ENCODE peak calls at places on chromosomes 16 and 17, in ten cellular contexts. K, T, F, U, N, B, E, Q, D and J are unnamed samples.

GRCh38 chr16:81524382-81524781 is 79.8 kb downstream of the CMIP start:
- DNase-seq in D (no peak), K (no peak), U (no peak), F (peak), E (no peak), N (peak), T (no peak), Q (no peak), B (no peak), J (no peak)

GRCh38 chr16:86951831-86952598 is 365.2 kb downstream of the C16orf95 start:
- DNase-seq in B (peak), N (no peak), F (no peak), K (no peak), Q (peak), E (no peak), T (peak), U (no peak), D (peak), J (peak)

GRCh38 chr17:4161179-4161559 is 18.2 kb downstream of the CYB5D2 start:
- DNase-seq in U (peak), F (peak), K (peak), N (no peak), T (peak), B (peak), E (peak), Q (peak), D (no peak), J (peak)

GRCh38 chr17:7774037-7774659 is 56.6 kb downstream of the DNAH2 start:
- DNase-seq in D (no peak), E (no peak), U (no peak), Q (peak), N (no peak), F (no peak), B (no peak), K (peak), T (peak), J (no peak)

GRCh38 chr16:71883849-71884638 is at the start of gene ZNF821:
- DNase-seq in T (peak), N (peak), Q (peak), B (peak), F (peak), D (peak), E (peak), K (peak), U (peak), J (peak)

GRCh38 chr16:87847785-87848675 is 21.3 kb downstream of the SLC7A5 start:
- DNase-seq in U (no peak), K (peak), F (no peak), Q (no peak), T (no peak), E (no peak), B (no peak), D (no peak), N (no peak), J (no peak)

GRCh38 chr17:7593296-7593695 is 3.4 kb upstream of the SOX15 start:
- DNase-seq in N (no peak), Q (no peak), D (no peak), K (no peak), E (no peak), F (no peak), T (no peak), B (no peak), U (no peak), J (no peak)

GRCh38 chr17:74865504-74866197 is 6.0 kb upstream of the GRIN2C start:
- DNase-seq in K (no peak), F (no peak), U (no peak), B (no peak), T (no peak), E (no peak), D (no peak), N (no peak), Q (no peak), J (no peak)

GRCh38 chr16:58336332-58337089 is 41.7 kb upstream of the PRSS54 start:
- DNase-seq in U (peak), D (peak), Q (peak), T (peak), E (peak), N (peak), K (peak), B (peak), F (peak), J (peak)

GRCh38 chr17:81928497-81929252 is 1.1 kb upstream of the MAFG start:
- DNase-seq in N (no peak), F (no peak), K (no peak), D (peak), Q (no peak), T (no peak), U (peak), E (no peak), B (no peak), J (peak)
- H3K27ac ChIP-seq in N (no peak), F (peak), K (peak), D (no peak), Q (no peak), T (no peak), U (peak), E (no peak), B (peak), J (peak)

GRCh38 chr17:43984521-43984920 is 19.9 kb upstream of the NAGS start:
- DNase-seq in Q (no peak), U (peak), B (no peak), E (no peak), T (no peak), N (no peak), F (no peak), D (no peak), K (no peak), J (no peak)

GRCh38 chr17:43983196-43983514 is 21.3 kb upstream of the NAGS start:
- DNase-seq in E (no peak), K (no peak), Q (no peak), D (no peak), T (no peak), B (no peak), F (no peak), U (no peak), N (no peak), J (no peak)

GRCh38 chr17:43982171-43982570 is 22.3 kb upstream of the NAGS start:
- DNase-seq in E (no peak), Q (no peak), K (no peak), F (no peak), N (no peak), U (no peak), B (no peak), T (no peak), D (no peak), J (no peak)

GRCh38 chr17:43986225-43986981 is 18.0 kb upstream of the NAGS start:
- DNase-seq in B (no peak), K (no peak), T (no peak), F (no peak), Q (no peak), D (no peak), U (no peak), N (no peak), E (no peak), J (no peak)

DNA sequence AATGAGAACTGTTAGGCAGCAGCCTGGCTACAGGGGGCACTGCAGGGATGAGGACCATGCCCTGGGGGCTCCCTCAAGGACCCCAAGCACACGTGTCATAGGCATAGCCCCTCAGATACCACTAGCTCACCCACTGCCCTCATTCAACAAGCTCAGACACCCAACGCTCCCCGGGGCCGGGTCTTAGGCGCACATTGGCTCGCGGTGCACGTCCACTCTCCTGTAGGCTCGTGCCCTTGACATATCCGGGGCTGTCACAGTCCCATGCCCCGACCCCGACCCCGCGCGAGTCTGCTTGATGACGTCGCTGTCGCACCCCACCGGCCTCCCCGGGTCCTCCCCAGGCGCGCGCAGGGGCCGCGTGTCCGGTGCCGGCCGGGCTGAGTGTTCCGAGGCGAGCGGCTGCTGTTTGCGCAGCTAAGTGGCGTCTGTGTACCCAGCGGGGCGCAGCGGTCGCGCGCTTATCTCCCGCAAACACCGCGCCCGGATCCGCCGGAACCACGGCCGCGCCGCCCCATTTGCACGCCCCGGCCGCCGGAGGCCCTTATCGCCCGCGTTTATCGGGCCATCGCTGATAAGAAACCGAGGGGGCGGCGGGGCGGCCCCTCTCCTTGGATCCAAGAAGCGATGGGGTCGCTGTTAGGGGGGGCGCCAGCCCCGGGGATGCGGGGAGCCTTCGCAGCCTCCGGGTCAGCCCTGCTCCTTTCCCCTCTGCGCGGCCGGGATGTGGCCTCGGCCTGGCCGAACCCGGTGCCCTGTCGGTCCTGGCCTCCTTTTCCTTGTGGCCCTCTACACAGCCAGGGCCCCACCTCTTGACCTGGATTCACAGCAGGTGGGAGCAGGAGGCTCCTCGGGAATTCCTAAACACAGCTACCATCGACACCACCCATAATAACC is 20.7 kb upstream of the NAGS start:
- DNase-seq in D (no peak), Q (no peak), K (peak), F (no peak), N (peak), E (no peak), U (peak), B (no peak), T (no peak), J (no peak)
- TF ChIP-seq CTCF in D (peak), Q (peak), K (no peak), F (no peak), N (peak), E (no peak), U (peak), B (peak), T (peak), J (no peak)

GRCh38 chr17:55360971-55361370 is 60.7 kb downstream of the MMD start:
- DNase-seq in F (no peak), E (no peak), Q (no peak), T (no peak), K (no peak), N (no peak), B (no peak), U (no peak), D (no peak), J (no peak)

GRCh38 chr17:55351027-55351625 is 70.5 kb downstream of the MMD start:
- DNase-seq in E (no peak), K (no peak), T (no peak), D (no peak), N (no peak), B (no peak), Q (no peak), U (no peak), F (no peak), J (no peak)

GRCh38 chr17:55354941-55355340 is 66.7 kb downstream of the MMD start:
- DNase-seq in T (no peak), E (no peak), F (no peak), N (no peak), Q (no peak), B (no peak), D (no peak), K (no peak), U (no peak), J (no peak)

GRCh38 chr17:55354010-55354409 is 67.6 kb downstream of the MMD start:
- DNase-seq in K (no peak), T (no peak), U (no peak), D (no peak), F (no peak), B (no peak), E (no peak), Q (no peak), N (no peak), J (no peak)

DNA sequence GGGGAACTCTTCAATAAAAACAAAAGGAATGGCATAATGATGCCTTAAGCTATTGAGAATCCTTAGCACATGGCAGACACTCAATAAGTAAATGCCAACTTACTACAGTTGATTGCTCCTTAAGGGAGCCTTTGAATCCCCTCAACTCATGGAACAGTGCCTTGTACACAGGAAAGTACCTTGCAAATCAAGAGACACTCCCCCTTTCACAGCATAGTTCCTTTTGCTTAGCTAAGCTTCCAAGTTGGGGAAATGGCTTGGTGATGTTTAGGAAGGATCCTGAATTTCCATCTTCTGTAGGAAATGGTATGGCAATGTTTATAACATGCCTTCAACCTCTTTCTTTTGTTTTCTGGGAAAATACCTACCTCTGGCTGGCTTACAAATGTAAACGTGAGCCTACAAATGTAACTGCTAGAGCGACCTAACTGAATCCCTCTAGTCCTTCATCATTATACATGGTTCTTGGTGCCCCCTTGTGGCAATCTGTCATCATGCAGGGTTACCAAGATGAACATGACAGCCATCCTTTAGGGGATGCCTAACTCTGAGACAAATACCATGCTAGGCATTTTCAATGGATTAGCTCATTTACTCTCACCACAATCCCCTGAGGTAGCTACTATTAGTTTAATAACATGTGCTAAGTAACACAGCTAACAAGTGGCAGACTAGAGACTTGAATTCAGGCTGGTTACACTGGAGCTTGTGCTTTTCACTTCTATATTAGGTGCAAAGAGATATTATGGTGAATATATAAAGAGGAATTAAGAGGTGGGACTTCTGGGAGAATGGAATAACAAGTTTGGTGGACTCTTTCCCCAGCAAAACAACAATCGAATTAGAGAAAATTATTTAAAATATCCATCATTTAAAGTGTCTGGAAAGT is 65.0 kb downstream of the MMD start:
- DNase-seq in B (peak), D (peak), K (peak), E (peak), Q (peak), F (no peak), U (peak), T (peak), N (no peak), J (peak)
- H3K27ac ChIP-seq in B (peak), D (no peak), K (no peak), E (no peak), Q (no peak), F (no peak), U (no peak), T (no peak), N (no peak), J (no peak)

DNA sequence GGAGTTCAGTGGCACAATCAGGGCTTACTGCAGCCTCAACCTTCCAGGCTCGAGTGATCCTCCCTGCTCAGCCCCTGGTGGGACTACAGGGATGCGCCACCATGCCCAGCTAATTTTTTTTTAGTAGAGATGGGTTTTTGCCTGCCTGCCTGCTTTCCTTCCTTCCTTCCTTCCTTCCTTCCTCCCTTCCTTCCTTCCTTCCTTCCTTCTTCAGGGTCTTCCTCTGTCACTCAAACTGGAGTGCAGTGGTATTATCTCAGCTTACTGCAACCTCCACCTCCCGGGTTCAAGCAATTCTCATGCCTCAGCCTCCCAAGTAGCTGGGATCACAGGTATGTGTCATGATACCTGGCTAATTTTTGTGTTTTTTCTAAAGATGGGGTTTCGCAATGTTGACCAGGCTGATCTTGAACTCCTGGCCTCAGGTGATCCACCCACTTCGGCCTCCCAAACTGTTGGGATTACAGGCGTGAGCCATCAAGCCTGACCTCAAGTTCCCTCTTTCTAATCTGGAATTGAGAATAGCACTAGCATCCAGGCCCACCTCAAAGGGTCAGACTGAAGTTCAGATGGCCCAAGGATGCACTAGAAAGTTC is 45.3 kb downstream of the PRAC1 start:
- DNase-seq in Q (no peak), F (no peak), E (no peak), D (no peak), B (no peak), N (no peak), T (no peak), U (no peak), K (no peak), J (no peak)
- TF ChIP-seq CTCF in Q (no peak), F (no peak), E (no peak), D (no peak), B (no peak), N (no peak), T (no peak), U (no peak), K (no peak), J (no peak)

GRCh38 chr16:27254262-27254811 is 14.2 kb downstream of the NSMCE1 start:
- DNase-seq in D (no peak), U (no peak), N (no peak), F (no peak), B (no peak), E (no peak), T (no peak), K (no peak), Q (no peak), J (no peak)
- H3K27ac ChIP-seq in D (no peak), U (peak), N (peak), F (peak), B (no peak), E (peak), T (peak), K (peak), Q (peak), J (peak)

GRCh38 chr16:63287411-63287810 is 1251.2 kb upstream of the CDH8 start:
- DNase-seq in Q (no peak), N (no peak), F (no peak), B (no peak), T (no peak), D (no peak), E (no peak), K (no peak), U (no peak), J (no peak)

GRCh38 chr16:63292036-63292435 is 1255.8 kb upstream of the CDH8 start:
- DNase-seq in E (no peak), B (no peak), K (no peak), U (no peak), T (no peak), F (no peak), D (no peak), Q (no peak), N (no peak), J (no peak)

GRCh38 chr16:63289834-63290460 is 1253.7 kb upstream of the CDH8 start:
- DNase-seq in E (no peak), T (no peak), U (peak), Q (peak), F (no peak), B (peak), N (peak), K (peak), D (no peak), J (peak)
- TF ChIP-seq CTCF in E (peak), T (peak), U (peak), Q (no peak), F (peak), B (peak), N (peak), K (peak), D (peak), J (peak)

DNA sequence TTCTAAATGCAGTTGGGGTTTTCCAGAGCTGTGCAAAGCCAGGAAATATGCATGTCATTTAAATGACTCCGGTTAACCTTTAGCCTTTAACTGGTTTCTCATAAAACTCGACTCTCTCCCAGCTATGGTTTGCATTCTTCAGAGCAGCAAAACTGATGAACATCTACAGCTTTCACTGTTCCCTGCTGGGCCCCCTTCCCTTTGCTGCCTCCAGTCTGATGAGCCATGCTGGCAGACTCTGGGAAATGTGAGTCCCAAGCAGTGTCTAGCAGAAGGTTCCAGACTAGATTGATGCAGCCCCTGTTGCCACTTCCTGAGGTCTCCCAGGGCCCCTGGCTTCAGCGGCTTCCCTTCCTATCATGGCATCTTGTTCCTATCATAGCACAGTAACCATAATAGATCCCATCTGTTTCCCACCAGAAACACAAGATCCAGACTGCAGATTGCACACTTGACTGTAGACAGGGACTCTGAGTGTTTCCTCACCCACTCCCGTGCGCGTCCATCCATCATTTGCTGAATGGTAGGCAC is 135.4 kb downstream of the CLEC16A start:
- DNase-seq in Q (peak), E (no peak), B (no peak), K (no peak), D (no peak), U (peak), T (peak), N (no peak), F (no peak), J (no peak)
- H3K27ac ChIP-seq in Q (peak), E (peak), B (no peak), K (peak), D (no peak), U (peak), T (peak), N (no peak), F (no peak), J (no peak)